ENCODE peak calls at places on chromosomes 12 and 14, in eight cellular contexts. O is body of pancreas, G is astrocyte, C is HCT116, I is prostate gland, F is endodermal cell, K is sigmoid colon, S is MM.1S. Z is an unnamed sample.

GRCh38 chr12:118206107-118206412 is 70.1 kb downstream of the PEBP1 start:
- DNase-seq in O (no peak), G (no peak), C (no peak), I (no peak), F (no peak), K (no peak), S (no peak), Z (no peak)

GRCh38 chr12:38538319-38538718 is 221.7 kb downstream of the ALG10B start:
- DNase-seq in O (no peak), G (no peak), C (no peak), I (no peak), F (no peak), K (no peak), S (peak), Z (no peak)

GRCh38 chr12:49369723-49370145 is 2.5 kb downstream of the SPATS2 start:
- DNase-seq in O (peak), G (peak), C (no peak), I (no peak), F (peak), K (no peak), S (peak), Z (peak)

GRCh38 chr12:20404576-20405346 is 36.4 kb downstream of the PDE3A start:
- DNase-seq in O (peak), G (no peak), C (no peak), I (no peak), F (no peak), K (peak), S (no peak), Z (peak)

GRCh38 chr12:81644503-81644902 is 114.6 kb downstream of the PPFIA2 start:
- DNase-seq in O (no peak), G (peak), C (peak), I (no peak), F (no peak), K (no peak), S (peak), Z (peak)

GRCh38 chr12:63935361-63935760 is 90.9 kb downstream of the SRGAP1 start:
- DNase-seq in O (no peak), G (no peak), C (no peak), I (no peak), F (no peak), K (no peak), S (no peak), Z (no peak)

GRCh38 chr12:8991371-8992085 is 2.2 kb downstream of the KLRG1 start:
- DNase-seq in O (no peak), G (no peak), C (no peak), I (no peak), F (no peak), K (no peak), S (no peak), Z (no peak)

GRCh38 chr12:5081016-5081415 is 37.3 kb downstream of the KCNA5 start:
- DNase-seq in O (no peak), G (no peak), C (no peak), I (no peak), F (peak), K (no peak), S (no peak), Z (no peak)

GRCh38 chr14:51527073-51527472 is 124.6 kb upstream of the FRMD6 start:
- DNase-seq in O (no peak), G (peak), C (no peak), I (no peak), F (no peak), K (no peak), S (no peak), Z (no peak)

GRCh38 chr14:22780105-22780679 is 13.7 kb downstream of the OXA1L start:
- DNase-seq in O (no peak), G (peak), C (no peak), I (no peak), F (no peak), K (no peak), S (no peak), Z (peak)

GRCh38 chr14:29741909-29742401 is 185.7 kb downstream of the PRKD1 start:
- DNase-seq in O (no peak), G (peak), C (no peak), I (no peak), F (no peak), K (no peak), S (no peak), Z (no peak)

GRCh38 chr14:92690171-92691011 is 58.0 kb downstream of the LGMN start:
- DNase-seq in O (peak), G (peak), C (peak), I (peak), F (peak), K (peak), S (no peak), Z (peak)

GRCh38 chr12:77002382-77002781 is 63.0 kb downstream of the E2F7 start:
- DNase-seq in O (no peak), G (no peak), C (no peak), I (no peak), F (no peak), K (no peak), S (no peak), Z (no peak)

GRCh38 chr12:29103539-29103974 is 45.5 kb upstream of the FAR2 start:
- DNase-seq in O (no peak), G (no peak), C (no peak), I (no peak), F (no peak), K (no peak), S (peak), Z (no peak)

GRCh38 chr14:83467811-83468210 is 1934.2 kb upstream of the SEL1L start:
- DNase-seq in O (no peak), G (peak), C (no peak), I (no peak), F (no peak), K (no peak), S (no peak), Z (peak)

GRCh38 chr14:65728604-65729003 is 316.1 kb downstream of the FUT8 start:
- DNase-seq in O (no peak), G (no peak), C (no peak), I (no peak), F (no peak), K (no peak), S (no peak), Z (no peak)

GRCh38 chr14:55915464-55915863 is 202.7 kb upstream of the PELI2 start:
- DNase-seq in O (no peak), G (peak), C (no peak), I (no peak), F (no peak), K (no peak), S (no peak), Z (no peak)

GRCh38 chr14:34157642-34158041 is 206.8 kb upstream of the EGLN3 start:
- DNase-seq in O (no peak), G (no peak), C (no peak), I (no peak), F (no peak), K (no peak), S (no peak), Z (no peak)

GRCh38 chr14:34165847-34166340 is 215.0 kb upstream of the EGLN3 start:
- DNase-seq in O (no peak), G (no peak), C (no peak), I (no peak), F (peak), K (no peak), S (no peak), Z (no peak)

GRCh38 chr14:34160619-34161018 is 209.7 kb upstream of the EGLN3 start:
- DNase-seq in O (no peak), G (no peak), C (no peak), I (no peak), F (no peak), K (no peak), S (no peak), Z (no peak)

GRCh38 chr14:34161351-34162169 is 210.7 kb upstream of the EGLN3 start:
- DNase-seq in O (no peak), G (peak), C (no peak), I (no peak), F (no peak), K (no peak), S (no peak), Z (no peak)
- H3K27ac ChIP-seq in O (no peak), G (no peak), C (no peak), I (no peak), F (no peak), K (no peak), S (no peak), Z (no peak)

GRCh38 chr14:41636492-41637392 is 30.1 kb downstream of the LRFN5 start:
- DNase-seq in O (no peak), G (peak), C (no peak), I (no peak), F (peak), K (no peak), S (no peak), Z (no peak)

GRCh38 chr14:41642402-41643195 is 35.9 kb downstream of the LRFN5 start:
- DNase-seq in O (no peak), G (no peak), C (no peak), I (no peak), F (no peak), K (no peak), S (no peak), Z (peak)

GRCh38 chr14:41641690-41642089 is 35.0 kb downstream of the LRFN5 start:
- DNase-seq in O (no peak), G (no peak), C (no peak), I (no peak), F (no peak), K (no peak), S (no peak), Z (no peak)
- H3K27ac ChIP-seq in O (no peak), G (no peak), C (no peak), I (no peak), F (no peak), K (no peak), S (no peak), Z (peak)

GRCh38 chr12:95944108-95944704 is 1.1 kb downstream of the AMDHD1 start:
- DNase-seq in O (no peak), G (no peak), C (no peak), I (no peak), F (no peak), K (no peak), S (no peak), Z (no peak)

GRCh38 chr12:95943231-95943842 is at the start of gene AMDHD1:
- DNase-seq in O (peak), G (peak), C (peak), I (peak), F (peak), K (peak), S (peak), Z (peak)

GRCh38 chr12:95942106-95942531 is 295 bp downstream of the CCDC38 start:
- DNase-seq in O (no peak), G (peak), C (no peak), I (no peak), F (peak), K (no peak), S (no peak), Z (peak)

GRCh38 chr12:95942532-95943230 is at the start of gene CCDC38:
- DNase-seq in O (peak), G (peak), C (peak), I (peak), F (peak), K (peak), S (peak), Z (peak)

DNA sequence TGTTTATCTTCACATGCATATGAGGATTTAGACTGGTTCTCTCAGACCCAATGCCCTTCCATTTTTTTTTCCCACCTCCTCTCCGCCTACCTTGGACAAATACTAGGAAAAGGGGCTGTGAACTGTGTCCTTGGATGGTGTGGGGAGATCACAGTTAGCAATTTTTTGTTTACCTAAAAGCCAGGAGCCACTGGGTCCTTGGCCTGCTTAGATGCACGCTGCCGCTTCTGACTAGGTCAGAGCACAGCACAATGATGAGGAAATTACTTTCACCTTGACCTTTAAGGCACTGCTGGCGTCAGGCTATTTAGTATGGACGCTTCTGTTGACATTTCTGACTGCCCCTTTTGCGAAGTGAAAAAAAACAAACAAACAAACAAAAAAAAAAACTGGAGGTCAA is 1.9 kb downstream of the CCDC38 start:
- DNase-seq in O (no peak), G (no peak), C (no peak), I (no peak), F (no peak), K (no peak), S (no peak), Z (no peak)
- H3K27ac ChIP-seq in O (no peak), G (no peak), C (no peak), I (no peak), F (no peak), K (no peak), S (no peak), Z (no peak)

GRCh38 chr12:93130371-93131049 is 201.4 kb upstream of the EEA1 start:
- DNase-seq in O (no peak), G (no peak), C (no peak), I (no peak), F (no peak), K (no peak), S (peak), Z (no peak)

GRCh38 chr12:93127107-93127560 is 198.0 kb upstream of the EEA1 start:
- DNase-seq in O (no peak), G (no peak), C (no peak), I (no peak), F (no peak), K (no peak), S (no peak), Z (no peak)

GRCh38 chr12:93126069-93126474 is 197.0 kb upstream of the EEA1 start:
- DNase-seq in O (no peak), G (no peak), C (no peak), I (no peak), F (no peak), K (no peak), S (no peak), Z (no peak)

GRCh38 chr12:93127582-93128331 is 198.7 kb upstream of the EEA1 start:
- DNase-seq in O (peak), G (peak), C (no peak), I (peak), F (peak), K (peak), S (no peak), Z (peak)

GRCh38 chr12:93128332-93128707 is 199.2 kb upstream of the EEA1 start:
- DNase-seq in O (no peak), G (no peak), C (no peak), I (peak), F (no peak), K (no peak), S (no peak), Z (no peak)
- H3K27ac ChIP-seq in O (peak), G (no peak), C (no peak), I (peak), F (no peak), K (peak), S (no peak), Z (no peak)

GRCh38 chr14:75051556-75051899 is 261 bp upstream of the MLH3 start:
- DNase-seq in O (no peak), G (no peak), C (no peak), I (no peak), F (no peak), K (no peak), S (no peak), Z (no peak)
- H3K27ac ChIP-seq in O (peak), G (no peak), C (no peak), I (peak), F (no peak), K (peak), S (no peak), Z (no peak)

GRCh38 chr12:101328917-101329316 is 49.0 kb downstream of the UTP20 start:
- DNase-seq in O (no peak), G (no peak), C (no peak), I (no peak), F (no peak), K (no peak), S (no peak), Z (no peak)
- H3K27ac ChIP-seq in O (no peak), G (no peak), C (no peak), I (no peak), F (no peak), K (no peak), S (no peak), Z (no peak)

GRCh38 chr12:128657378-128657777 is 166.4 kb downstream of the SLC15A4 start:
- DNase-seq in O (no peak), G (no peak), C (no peak), I (no peak), F (no peak), K (no peak), S (no peak), Z (no peak)

GRCh38 chr12:128662106-128662505 is 161.7 kb downstream of the SLC15A4 start:
- DNase-seq in O (no peak), G (no peak), C (no peak), I (no peak), F (no peak), K (no peak), S (no peak), Z (no peak)

GRCh38 chr12:128660532-128661215 is 163.1 kb downstream of the SLC15A4 start:
- DNase-seq in O (no peak), G (no peak), C (no peak), I (no peak), F (no peak), K (no peak), S (no peak), Z (no peak)

DNA sequence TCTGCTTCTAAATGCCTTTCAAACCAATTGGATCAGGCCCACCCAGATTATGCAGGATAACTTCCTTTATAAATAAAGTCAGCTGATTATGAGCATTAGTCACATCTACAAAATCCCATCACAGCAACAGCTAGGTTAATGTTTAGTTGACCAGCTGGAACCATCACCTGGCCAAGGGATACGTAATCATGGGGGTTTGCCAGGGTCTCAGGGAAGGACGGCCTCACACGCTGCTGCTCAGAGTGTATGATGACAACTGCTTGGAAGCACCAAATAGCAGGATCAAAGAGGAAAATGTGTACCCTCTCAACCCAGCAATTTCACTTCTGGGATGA is 162.6 kb downstream of the SLC15A4 start:
- DNase-seq in O (peak), G (no peak), C (no peak), I (no peak), F (no peak), K (no peak), S (no peak), Z (no peak)
- H3K27ac ChIP-seq in O (no peak), G (no peak), C (no peak), I (no peak), F (no peak), K (no peak), S (no peak), Z (no peak)

Z was measured in A673.